ENCODE peak calls at places on chromosomes 4 and X, in eight cellular contexts. M is naive thymus-derived CD8-positive, alpha-beta T cell; B is CD4-positive, alpha-beta memory T cell; Z is AG04450; V is heart left ventricle; E is AG08396; O is endothelial cell; U is hippocampal formation. A is an unnamed sample.

GRCh38 chr4:117064297-117064696 is 21.1 kb downstream of the TRAM1L1 start:
- DNase-seq in M (no peak), B (no peak), Z (no peak), V (no peak), E (no peak), O (no peak), U (no peak), A (no peak)

GRCh38 chr4:123640271-123640670 is 243.7 kb downstream of the SPRY1 start:
- DNase-seq in M (no peak), B (no peak), Z (no peak), V (no peak), E (no peak), O (no peak), U (no peak), A (no peak)

GRCh38 chrX:150899191-150899757 is 806 bp upstream of the CD99L2 start:
- DNase-seq in M (peak; percentile 3), B (peak; percentile 31), Z (no peak), V (peak; percentile 39), E (peak; percentile 12), O (peak; percentile 22), U (peak; percentile 24), A (peak; percentile 11)

GRCh38 chr4:88341227-88342192 is 37.1 kb upstream of the HERC6 start:
- DNase-seq in M (no peak), B (no peak), Z (peak; percentile 81), V (peak; percentile 62), E (peak; percentile 81), O (no peak), U (no peak), A (peak; percentile 71)

GRCh38 chrX:151738751-151739150 is 4.2 kb downstream of the CNGA2 start:
- DNase-seq in M (no peak), B (no peak), Z (no peak), V (no peak), E (no peak), O (no peak), U (no peak), A (no peak)

GRCh38 chrX:111445485-111445884 is 33.5 kb upstream of the DCX start:
- DNase-seq in M (no peak), B (peak; percentile 35), Z (no peak), V (no peak), E (peak; percentile 11), O (peak; percentile 2), U (no peak), A (no peak)

GRCh38 chr4:155787113-155787710 is 28.4 kb downstream of the GUCY1B1 start:
- DNase-seq in M (no peak), B (no peak), Z (no peak), V (no peak), E (peak; percentile 29), O (peak; percentile 26), U (no peak), A (no peak)

GRCh38 chrX:25558137-25558536 is 542.4 kb upstream of the ARX start:
- DNase-seq in M (no peak), B (no peak), Z (no peak), V (no peak), E (no peak), O (no peak), U (no peak), A (no peak)

GRCh38 chr4:121574618-121575017 is 122.2 kb downstream of the ANXA5 start:
- DNase-seq in M (no peak), B (no peak), Z (no peak), V (no peak), E (no peak), O (no peak), U (no peak), A (no peak)

GRCh38 chrX:8429692-8430249 is 34.9 kb upstream of the VCX3B start:
- DNase-seq in M (no peak), B (no peak), Z (no peak), V (no peak), E (no peak), O (no peak), U (no peak), A (no peak)

GRCh38 chr4:21744046-21744445 is 204.5 kb downstream of the KCNIP4 start:
- DNase-seq in M (no peak), B (no peak), Z (no peak), V (no peak), E (no peak), O (no peak), U (no peak), A (no peak)

GRCh38 chr4:93617596-93617995 is 211.0 kb upstream of the ATOH1 start:
- DNase-seq in M (no peak), B (no peak), Z (no peak), V (no peak), E (no peak), O (no peak), U (no peak), A (no peak)

GRCh38 chr4:99816611-99817309 is at the start of gene DAPP1:
- DNase-seq in M (peak; percentile 79), B (peak; percentile 82), Z (no peak), V (no peak), E (no peak), O (no peak), U (peak; percentile 13), A (no peak)

GRCh38 chr4:73765296-73765695 is 24.9 kb downstream of the CXCL8 start:
- DNase-seq in M (no peak), B (no peak), Z (no peak), V (no peak), E (no peak), O (no peak), U (no peak), A (no peak)

GRCh38 chr4:4647041-4647440 is 105.2 kb upstream of the STX18 start:
- DNase-seq in M (no peak), B (no peak), Z (no peak), V (no peak), E (peak; percentile 26), O (no peak), U (no peak), A (no peak)

GRCh38 chr4:102599455-102599854 is 98.3 kb downstream of the NFKB1 start:
- DNase-seq in M (no peak), B (no peak), Z (no peak), V (no peak), E (no peak), O (no peak), U (no peak), A (no peak)

GRCh38 chr4:78481180-78481579 is 70.4 kb upstream of the ANXA3 start:
- DNase-seq in M (no peak), B (no peak), Z (peak; percentile 7), V (no peak), E (no peak), O (no peak), U (no peak), A (no peak)

GRCh38 chr4:4671774-4672349 is 130.0 kb upstream of the STX18 start:
- DNase-seq in M (no peak), B (no peak), Z (no peak), V (no peak), E (no peak), O (no peak), U (no peak), A (no peak)

GRCh38 chr4:140281828-140282227 is 91.6 kb upstream of the SCOC start:
- DNase-seq in M (no peak), B (no peak), Z (no peak), V (no peak), E (no peak), O (no peak), U (no peak), A (no peak)

GRCh38 chr4:8599657-8600056 is 7.1 kb downstream of the CPZ start:
- DNase-seq in M (no peak), B (no peak), Z (peak; percentile 30), V (no peak), E (peak; percentile 85), O (no peak), U (no peak), A (no peak)

GRCh38 chrX:819684-820083 is 189.1 kb downstream of the SHOX start:
- DNase-seq in M (no peak), B (no peak), Z (no peak), V (no peak), E (no peak), O (no peak), U (no peak), A (no peak)

GRCh38 chr4:16513876-16514275 is 287.6 kb upstream of the TAPT1 start:
- DNase-seq in M (no peak), B (no peak), Z (no peak), V (no peak), E (no peak), O (no peak), U (no peak), A (no peak)

A was measured in occipital lobe.